ENCODE peak calls at places on chromosomes 2 and 18, in ten cellular contexts. Q is right lobe of liver; Y is AG04449; A is fibroblast of pulmonary artery; S is glutamatergic neuron; I is lower leg skin; F is left lung; O is CD4-positive, alpha-beta T cell; P is pancreas; E is cardiac fibroblast. Z is an unnamed sample.

GRCh38 chr2:213751446-213751845 is 467.2 kb downstream of the SPAG16 start:
- DNase-seq in Q (no peak), Y (no peak), A (no peak), S (no peak), I (no peak), F (no peak), O (no peak), P (no peak), E (no peak), Z (no peak)

GRCh38 chr2:189372688-189373257 is 68.5 kb upstream of the WDR75 start:
- DNase-seq in Q (no peak), Y (no peak), A (peak), S (no peak), I (no peak), F (no peak), O (no peak), P (no peak), E (peak), Z (no peak)

GRCh38 chr18:75261430-75262223 is 51.0 kb downstream of the TSHZ1 start:
- DNase-seq in Q (no peak), Y (no peak), A (no peak), S (no peak), I (no peak), F (no peak), O (no peak), P (no peak), E (no peak), Z (no peak)

GRCh38 chr2:217732995-217733394 is 269.8 kb downstream of the TNS1 start:
- DNase-seq in Q (no peak), Y (peak), A (peak), S (no peak), I (no peak), F (no peak), O (no peak), P (no peak), E (peak), Z (no peak)

GRCh38 chr2:51322612-51323011 is 290.7 kb upstream of the NRXN1 start:
- DNase-seq in Q (no peak), Y (no peak), A (no peak), S (no peak), I (no peak), F (no peak), O (no peak), P (no peak), E (no peak), Z (no peak)

GRCh38 chr2:68861330-68861729 is 9.9 kb downstream of the BMP10 start:
- DNase-seq in Q (no peak), Y (no peak), A (no peak), S (no peak), I (no peak), F (no peak), O (no peak), P (no peak), E (no peak), Z (no peak)

GRCh38 chr2:88753833-88754584 is 62.5 kb downstream of the RPIA start:
- DNase-seq in Q (no peak), Y (no peak), A (peak), S (no peak), I (no peak), F (no peak), O (peak), P (no peak), E (peak), Z (peak)

GRCh38 chr2:177816740-177817139 is 255.8 kb downstream of the PDE11A start:
- DNase-seq in Q (no peak), Y (no peak), A (no peak), S (no peak), I (no peak), F (no peak), O (no peak), P (no peak), E (no peak), Z (no peak)

GRCh38 chr2:138564586-138565250 is 63.1 kb downstream of the SPOPL start:
- DNase-seq in Q (no peak), Y (no peak), A (no peak), S (no peak), I (no peak), F (no peak), O (no peak), P (no peak), E (no peak), Z (no peak)

GRCh38 chr18:68478246-68478645 is 236.7 kb downstream of the TMX3 start:
- DNase-seq in Q (no peak), Y (no peak), A (no peak), S (peak), I (no peak), F (no peak), O (no peak), P (no peak), E (no peak), Z (no peak)

GRCh38 chr2:159098374-159098773 is 129.9 kb downstream of the TANC1 start:
- DNase-seq in Q (no peak), Y (no peak), A (no peak), S (no peak), I (no peak), F (no peak), O (no peak), P (no peak), E (no peak), Z (no peak)

GRCh38 chr2:1664698-1665097 is 79.6 kb downstream of the PXDN start:
- DNase-seq in Q (no peak), Y (no peak), A (no peak), S (no peak), I (peak), F (no peak), O (no peak), P (no peak), E (no peak), Z (no peak)

GRCh38 chr2:44324971-44325426 is 36.3 kb downstream of the PREPL start:
- DNase-seq in Q (no peak), Y (peak), A (peak), S (no peak), I (no peak), F (no peak), O (no peak), P (no peak), E (peak), Z (no peak)

GRCh38 chr2:169771612-169772011 is 27.1 kb upstream of the SSB start:
- DNase-seq in Q (no peak), Y (no peak), A (no peak), S (no peak), I (no peak), F (no peak), O (no peak), P (no peak), E (no peak), Z (no peak)

GRCh38 chr18:9941108-9941507 is 27.3 kb downstream of the VAPA start:
- DNase-seq in Q (no peak), Y (no peak), A (no peak), S (no peak), I (no peak), F (no peak), O (no peak), P (no peak), E (no peak), Z (no peak)

GRCh38 chr2:8684421-8684884 is 2.6 kb downstream of the ID2 start:
- DNase-seq in Q (no peak), Y (no peak), A (peak), S (no peak), I (peak), F (no peak), O (no peak), P (no peak), E (peak), Z (no peak)

GRCh38 chr2:15533860-15534480 is 27.2 kb downstream of the NBAS start:
- DNase-seq in Q (no peak), Y (no peak), A (no peak), S (no peak), I (no peak), F (no peak), O (no peak), P (no peak), E (no peak), Z (no peak)

DNA sequence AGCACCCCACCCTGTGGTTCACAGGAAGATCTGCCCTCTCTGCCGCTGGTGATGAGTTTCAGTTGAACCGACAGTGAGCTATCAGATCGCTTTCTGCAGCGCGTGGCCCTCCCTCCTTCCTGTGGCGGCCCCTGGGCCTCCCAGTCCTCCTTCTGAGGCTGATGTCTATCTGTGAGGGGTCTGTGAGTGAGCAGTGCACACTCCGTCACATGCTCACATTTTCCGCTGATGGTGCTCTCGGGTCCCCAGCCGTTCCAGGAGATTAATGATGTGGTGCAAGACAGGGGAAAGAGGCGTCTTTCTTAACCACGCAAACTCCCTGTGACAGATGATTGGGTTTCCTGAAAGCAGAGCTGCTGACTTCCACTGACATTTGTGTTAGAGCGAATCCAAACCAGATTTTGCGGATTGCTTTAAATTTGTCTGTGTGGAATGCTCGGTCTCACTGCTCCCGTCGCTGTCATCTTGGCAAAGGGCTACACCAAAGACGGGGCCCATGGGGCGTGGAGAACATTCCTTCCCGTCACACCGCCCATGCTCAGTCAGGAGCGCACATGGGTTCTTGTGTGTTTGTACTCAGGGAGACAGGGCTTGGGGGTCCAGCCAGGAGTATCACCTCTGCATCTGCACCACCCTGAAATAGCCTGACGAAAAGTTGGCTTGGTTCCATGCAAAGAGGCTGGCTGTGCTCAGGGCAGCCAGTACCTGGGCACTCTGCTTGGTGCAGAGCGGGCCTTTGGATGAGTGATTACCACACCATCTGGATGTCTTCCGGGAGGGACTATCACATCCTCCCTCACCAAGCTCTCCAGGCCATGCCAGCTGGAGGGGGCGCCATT is 154.7 kb upstream of the HS6ST1 start:
- DNase-seq in Q (no peak), Y (peak), A (peak), S (no peak), I (peak), F (peak), O (no peak), P (no peak), E (peak), Z (no peak)
- TF ChIP-seq CTCF in Q (no peak), Y (no peak), A (no peak), S (no peak), I (no peak), F (no peak), O (no peak), P (no peak), E (no peak), Z (no peak)

GRCh38 chr18:79747156-79747845 is 50.4 kb upstream of the KCNG2 start:
- DNase-seq in Q (no peak), Y (no peak), A (no peak), S (peak), I (peak), F (peak), O (no peak), P (no peak), E (no peak), Z (no peak)
- TF ChIP-seq CTCF in Q (no peak), Y (no peak), A (no peak), S (no peak), I (no peak), F (no peak), O (no peak), P (no peak), E (no peak), Z (no peak)

GRCh38 chr18:48894799-48895346 is 55.9 kb downstream of the SMAD7 start:
- DNase-seq in Q (no peak), Y (no peak), A (no peak), S (no peak), I (no peak), F (no peak), O (no peak), P (peak), E (no peak), Z (no peak)
- TF ChIP-seq CTCF in Q (no peak), Y (no peak), A (no peak), S (no peak), I (no peak), F (no peak), O (no peak), P (no peak), E (no peak), Z (no peak)

GRCh38 chr2:153165021-153165420 is 313.5 kb downstream of the RPRM start:
- DNase-seq in Q (no peak), Y (no peak), A (no peak), S (no peak), I (no peak), F (no peak), O (no peak), P (no peak), E (no peak), Z (no peak)

DNA sequence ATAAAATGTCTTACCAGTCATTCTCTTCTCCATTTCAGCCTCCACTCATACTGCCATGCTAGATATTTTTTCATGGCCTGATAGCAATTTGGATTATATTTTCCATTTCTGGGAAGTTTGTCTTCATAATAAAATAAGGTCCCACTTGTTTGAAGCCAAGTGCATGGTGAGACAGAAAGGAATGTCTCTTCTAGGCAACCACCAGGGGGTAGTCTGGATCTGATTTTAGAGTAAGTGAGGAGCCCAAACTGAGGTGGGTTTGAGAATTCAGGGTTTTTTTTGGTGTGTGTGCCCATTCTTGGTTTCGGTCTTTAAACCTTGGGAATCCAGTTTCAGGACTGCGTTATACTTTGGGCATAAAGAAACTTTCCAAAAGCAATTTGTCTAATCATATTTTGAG is 315.5 kb downstream of the RPRM start:
- DNase-seq in Q (no peak), Y (no peak), A (peak), S (no peak), I (no peak), F (no peak), O (no peak), P (no peak), E (peak), Z (no peak)
- TF ChIP-seq CTCF in Q (peak), Y (no peak), A (peak), S (peak), I (no peak), F (peak), O (no peak), P (peak), E (peak), Z (peak)

DNA sequence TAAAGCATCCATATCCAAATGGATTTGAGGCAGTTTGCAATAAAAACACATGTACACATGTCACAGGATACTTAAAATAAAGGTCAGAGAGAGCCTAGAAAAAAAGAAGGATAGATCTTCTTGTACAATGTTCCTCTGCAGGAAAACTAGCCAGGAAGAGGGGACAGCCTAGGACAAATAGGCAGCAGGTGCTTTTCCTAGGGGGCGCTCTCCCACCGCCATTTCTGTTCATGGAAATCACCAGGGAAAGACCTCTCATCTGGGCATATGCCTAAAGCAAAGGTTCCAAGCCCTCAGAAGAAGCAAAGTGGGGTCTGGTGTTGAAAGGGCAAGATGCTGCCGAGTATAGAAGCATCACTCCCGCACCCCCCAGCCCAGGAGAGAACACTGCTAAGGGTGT is 799.1 kb downstream of the BCL11A start:
- DNase-seq in Q (no peak), Y (no peak), A (no peak), S (peak), I (no peak), F (no peak), O (no peak), P (no peak), E (no peak), Z (no peak)
- TF ChIP-seq CTCF in Q (no peak), Y (no peak), A (no peak), S (no peak), I (no peak), F (no peak), O (no peak), P (no peak), E (no peak), Z (no peak)

GRCh38 chr2:161564906-161565305 is 59.3 kb upstream of the SLC4A10 start:
- DNase-seq in Q (no peak), Y (no peak), A (no peak), S (no peak), I (no peak), F (no peak), O (no peak), P (no peak), E (no peak), Z (no peak)

GRCh38 chr2:161569401-161569800 is 54.8 kb upstream of the SLC4A10 start:
- DNase-seq in Q (no peak), Y (no peak), A (no peak), S (no peak), I (no peak), F (no peak), O (no peak), P (no peak), E (no peak), Z (no peak)

GRCh38 chr2:161571051-161571429 is 53.2 kb upstream of the SLC4A10 start:
- DNase-seq in Q (no peak), Y (no peak), A (no peak), S (no peak), I (no peak), F (no peak), O (no peak), P (no peak), E (no peak), Z (no peak)

GRCh38 chr2:161576421-161576820 is 47.8 kb upstream of the SLC4A10 start:
- DNase-seq in Q (no peak), Y (no peak), A (no peak), S (no peak), I (no peak), F (no peak), O (no peak), P (no peak), E (peak), Z (no peak)

DNA sequence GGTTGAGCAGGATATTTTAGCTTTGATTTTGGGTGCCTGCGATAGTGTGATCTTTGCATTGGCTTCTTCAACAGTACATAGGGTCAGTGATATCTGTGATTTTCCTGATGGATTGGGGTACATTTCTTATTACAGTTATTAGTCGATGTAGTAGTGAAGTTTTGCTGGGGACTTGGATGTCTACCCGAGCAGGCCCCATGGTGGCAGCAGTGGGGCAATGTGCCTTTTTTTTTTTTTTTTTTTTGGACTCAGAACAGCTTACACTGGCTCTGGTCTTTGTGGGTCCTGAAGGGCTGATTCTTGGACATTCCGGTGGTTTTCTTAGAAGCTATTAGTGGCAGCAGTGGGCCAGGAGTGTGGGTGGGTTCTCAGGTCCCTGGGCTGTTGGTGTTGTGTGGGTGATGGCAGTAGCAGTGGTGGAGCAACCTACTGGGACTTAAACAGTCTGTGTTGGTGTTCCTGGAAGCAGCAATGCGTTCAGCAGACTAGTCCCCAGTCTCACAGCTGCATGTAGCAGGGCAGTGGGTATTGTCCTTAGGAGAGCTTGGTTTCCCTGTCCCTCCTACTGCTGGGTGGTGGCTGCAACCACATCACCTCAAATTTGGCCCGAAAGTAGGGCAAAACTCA is 53.7 kb upstream of the SLC4A10 start:
- DNase-seq in Q (no peak), Y (no peak), A (no peak), S (no peak), I (no peak), F (no peak), O (no peak), P (no peak), E (peak), Z (no peak)
- TF ChIP-seq CTCF in Q (no peak), Y (no peak), A (no peak), S (no peak), I (no peak), F (no peak), O (no peak), P (no peak), E (peak), Z (no peak)

GRCh38 chr2:236503100-236503499 is 66.5 kb upstream of the ACKR3 start:
- DNase-seq in Q (no peak), Y (no peak), A (no peak), S (no peak), I (no peak), F (no peak), O (no peak), P (no peak), E (no peak), Z (no peak)
- TF ChIP-seq CTCF in Q (no peak), Y (no peak), A (no peak), S (no peak), I (no peak), F (no peak), O (no peak), P (no peak), E (no peak), Z (no peak)

GRCh38 chr2:232522014-232522854 is 2.0 kb downstream of the PRSS56 start:
- DNase-seq in Q (peak), Y (no peak), A (peak), S (peak), I (no peak), F (no peak), O (peak), P (peak), E (peak), Z (peak)

GRCh38 chr2:232525199-232525598 is 761 bp upstream of the CHRND start:
- DNase-seq in Q (no peak), Y (no peak), A (no peak), S (peak), I (no peak), F (no peak), O (no peak), P (no peak), E (no peak), Z (no peak)

GRCh38 chr2:232524771-232525170 is 1.2 kb upstream of the CHRND start:
- DNase-seq in Q (no peak), Y (no peak), A (no peak), S (peak), I (no peak), F (no peak), O (no peak), P (no peak), E (no peak), Z (no peak)

GRCh38 chr2:232522855-232523681 is 2.9 kb downstream of the PRSS56 start:
- DNase-seq in Q (no peak), Y (no peak), A (no peak), S (no peak), I (no peak), F (no peak), O (no peak), P (no peak), E (peak), Z (no peak)

GRCh38 chr2:232523682-232524597 is 2.0 kb upstream of the CHRND start:
- DNase-seq in Q (no peak), Y (no peak), A (peak), S (peak), I (no peak), F (no peak), O (no peak), P (peak), E (peak), Z (no peak)
- TF ChIP-seq CTCF in Q (no peak), Y (peak), A (no peak), S (peak), I (no peak), F (no peak), O (no peak), P (no peak), E (peak), Z (no peak)

GRCh38 chr18:70075906-70076305 is 128.2 kb upstream of the CD226 start:
- DNase-seq in Q (no peak), Y (no peak), A (peak), S (no peak), I (no peak), F (no peak), O (no peak), P (no peak), E (peak), Z (no peak)
- TF ChIP-seq CTCF in Q (peak), Y (no peak), A (peak), S (peak), I (no peak), F (no peak), O (no peak), P (no peak), E (peak), Z (no peak)

GRCh38 chr18:22168360-22168921 is 948 bp upstream of the GATA6 start:
- DNase-seq in Q (peak), Y (no peak), A (peak), S (peak), I (peak), F (peak), O (no peak), P (peak), E (peak), Z (no peak)
- TF ChIP-seq CTCF in Q (no peak), Y (no peak), A (peak), S (no peak), I (no peak), F (no peak), O (no peak), P (no peak), E (no peak), Z (no peak)

Z was measured in CD8-positive, alpha-beta T cell.